ENCODE peak calls at places on chromosomes 11 and 22, in nine cellular contexts. V is AG10803, U is GM12865, Q is fibroblast of lung, M is progenitor cell of endocrine pancreas, G is mucosa of descending colon, Z is transverse colon, K is uterus, I is ovary. F is an unnamed sample.

GRCh38 chr11:62588966-62589637 is 2.2 kb downstream of the TUT1 start:
- DNase-seq in V (no peak), U (no peak), Q (no peak), M (no peak), G (no peak), Z (no peak), K (no peak), I (no peak), F (no peak)

GRCh38 chr22:21659864-21660525 is 5.8 kb upstream of the PPIL2 start:
- DNase-seq in V (no peak), U (no peak), Q (no peak), M (no peak), G (no peak), Z (no peak), K (no peak), I (no peak), F (no peak)

GRCh38 chr11:43517518-43517917 is 158.8 kb downstream of the TTC17 start:
- DNase-seq in V (peak; percentile 8), U (no peak), Q (peak; percentile 33), M (no peak), G (no peak), Z (no peak), K (no peak), I (no peak), F (no peak)

GRCh38 chr11:63613517-63614135 is 607 bp downstream of the PLAAT3 start:
- DNase-seq in V (no peak), U (peak; percentile 59), Q (no peak), M (no peak), G (peak; percentile 54), Z (peak; percentile 38), K (peak; percentile 42), I (peak; percentile 74), F (peak; percentile 38)

GRCh38 chr11:1640076-1640946 is 10.7 kb downstream of the KRTAP5-5 start:
- DNase-seq in V (no peak), U (peak; percentile 17), Q (no peak), M (peak; percentile 48), G (peak; percentile 67), Z (peak; percentile 38), K (no peak), I (no peak), F (no peak)

GRCh38 chr11:36594316-36594989 is at the start of gene IFTAP:
- DNase-seq in V (peak; percentile 89), U (no peak), Q (peak; percentile 91), M (peak; percentile 36), G (peak; percentile 61), Z (peak; percentile 33), K (peak; percentile 64), I (peak; percentile 37), F (no peak)

GRCh38 chr11:61833478-61833877 is 5.4 kb downstream of the FADS2 start:
- DNase-seq in V (no peak), U (no peak), Q (no peak), M (no peak), G (no peak), Z (no peak), K (no peak), I (no peak), F (no peak)

GRCh38 chr11:396511-396947 is 2.5 kb downstream of the PKP3 start:
- DNase-seq in V (peak; percentile 24), U (no peak), Q (peak; percentile 29), M (no peak), G (no peak), Z (no peak), K (no peak), I (no peak), F (no peak)

GRCh38 chr11:69368119-69368880 is 74.3 kb downstream of the MYEOV start:
- DNase-seq in V (no peak), U (no peak), Q (no peak), M (peak; percentile 7), G (no peak), Z (no peak), K (no peak), I (no peak), F (no peak)

GRCh38 chr22:27401321-27401720 is 400.2 kb downstream of the MN1 start:
- DNase-seq in V (peak; percentile 82), U (no peak), Q (no peak), M (no peak), G (no peak), Z (no peak), K (no peak), I (no peak), F (no peak)
- TF ChIP-seq CTCF in V (no peak), U (no peak), Q (no peak), M (no peak), G (no peak), Z (no peak), K (no peak), I (no peak), F (no peak)

GRCh38 chr11:96260526-96260925 is 82.5 kb downstream of the MAML2 start:
- DNase-seq in V (no peak), U (no peak), Q (no peak), M (no peak), G (no peak), Z (no peak), K (no peak), I (no peak), F (no peak)

GRCh38 chr11:96257036-96257435 is 86.0 kb downstream of the MAML2 start:
- DNase-seq in V (no peak), U (no peak), Q (no peak), M (no peak), G (no peak), Z (no peak), K (no peak), I (no peak), F (no peak)

GRCh38 chr11:96260067-96260511 is 82.9 kb downstream of the MAML2 start:
- DNase-seq in V (no peak), U (no peak), Q (no peak), M (no peak), G (no peak), Z (no peak), K (no peak), I (no peak), F (no peak)

GRCh38 chr11:96257972-96258951 is 84.7 kb downstream of the MAML2 start:
- DNase-seq in V (peak; percentile 76), U (peak; percentile 71), Q (peak; percentile 62), M (no peak), G (no peak), Z (no peak), K (no peak), I (no peak), F (no peak)

DNA sequence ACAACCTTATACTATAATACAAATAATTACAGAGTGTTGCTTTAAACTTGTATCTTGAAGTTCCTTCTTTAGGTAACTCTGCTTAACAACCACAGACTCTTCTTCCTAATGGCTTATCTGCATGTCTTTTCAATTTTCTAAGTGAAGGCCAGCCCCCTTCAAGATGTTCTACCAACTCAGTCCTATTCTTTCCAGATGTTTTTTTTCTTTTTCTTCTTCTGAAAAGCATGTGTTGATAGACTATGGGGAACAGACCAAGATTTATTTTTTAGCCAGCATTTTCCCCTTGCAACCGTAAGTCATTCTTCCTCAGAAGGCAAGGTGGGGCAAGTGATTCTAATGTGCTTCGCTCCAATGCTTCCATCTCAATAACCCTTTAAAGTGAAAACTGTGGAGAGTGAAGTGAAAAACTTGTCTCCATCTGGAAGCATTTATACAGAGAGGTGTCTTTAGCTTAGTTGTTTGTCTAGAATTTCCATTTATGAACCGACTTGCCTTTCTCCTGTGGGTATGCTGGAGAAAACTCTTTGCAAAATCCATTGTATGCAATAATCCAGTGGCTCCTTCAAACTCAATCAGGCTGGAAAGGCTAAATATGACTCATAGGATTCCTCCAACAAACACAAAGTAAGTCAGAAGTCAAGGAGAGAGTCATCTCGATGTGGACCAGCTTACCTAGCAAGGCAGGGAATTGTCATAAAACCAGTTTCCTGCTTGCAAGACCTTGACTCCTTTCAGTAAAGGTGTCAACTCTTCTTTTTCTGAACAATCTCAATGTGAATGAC is 83.8 kb downstream of the MAML2 start:
- DNase-seq in V (peak; percentile 80), U (no peak), Q (peak; percentile 86), M (no peak), G (no peak), Z (no peak), K (no peak), I (no peak), F (no peak)
- TF ChIP-seq CTCF in V (no peak), U (no peak), Q (no peak), M (no peak), G (no peak), Z (no peak), K (no peak), I (no peak), F (no peak)

GRCh38 chr11:13669544-13670488 is 1.3 kb downstream of the FAR1 start:
- DNase-seq in V (peak; percentile 6), U (no peak), Q (no peak), M (no peak), G (no peak), Z (no peak), K (no peak), I (no peak), F (no peak)

GRCh38 chr11:13667795-13668101 is 720 bp upstream of the FAR1 start:
- DNase-seq in V (no peak), U (no peak), Q (no peak), M (no peak), G (no peak), Z (no peak), K (no peak), I (no peak), F (no peak)

GRCh38 chr11:13668957-13669521 is 571 bp downstream of the FAR1 start:
- DNase-seq in V (peak; percentile 16), U (peak; percentile 80), Q (peak; percentile 31), M (peak; percentile 36), G (peak; percentile 78), Z (peak; percentile 65), K (no peak), I (no peak), F (no peak)

GRCh38 chr11:13667245-13667644 is 1.2 kb upstream of the FAR1 start:
- DNase-seq in V (peak; percentile 77), U (peak; percentile 60), Q (peak; percentile 48), M (no peak), G (no peak), Z (no peak), K (no peak), I (no peak), F (no peak)

DNA sequence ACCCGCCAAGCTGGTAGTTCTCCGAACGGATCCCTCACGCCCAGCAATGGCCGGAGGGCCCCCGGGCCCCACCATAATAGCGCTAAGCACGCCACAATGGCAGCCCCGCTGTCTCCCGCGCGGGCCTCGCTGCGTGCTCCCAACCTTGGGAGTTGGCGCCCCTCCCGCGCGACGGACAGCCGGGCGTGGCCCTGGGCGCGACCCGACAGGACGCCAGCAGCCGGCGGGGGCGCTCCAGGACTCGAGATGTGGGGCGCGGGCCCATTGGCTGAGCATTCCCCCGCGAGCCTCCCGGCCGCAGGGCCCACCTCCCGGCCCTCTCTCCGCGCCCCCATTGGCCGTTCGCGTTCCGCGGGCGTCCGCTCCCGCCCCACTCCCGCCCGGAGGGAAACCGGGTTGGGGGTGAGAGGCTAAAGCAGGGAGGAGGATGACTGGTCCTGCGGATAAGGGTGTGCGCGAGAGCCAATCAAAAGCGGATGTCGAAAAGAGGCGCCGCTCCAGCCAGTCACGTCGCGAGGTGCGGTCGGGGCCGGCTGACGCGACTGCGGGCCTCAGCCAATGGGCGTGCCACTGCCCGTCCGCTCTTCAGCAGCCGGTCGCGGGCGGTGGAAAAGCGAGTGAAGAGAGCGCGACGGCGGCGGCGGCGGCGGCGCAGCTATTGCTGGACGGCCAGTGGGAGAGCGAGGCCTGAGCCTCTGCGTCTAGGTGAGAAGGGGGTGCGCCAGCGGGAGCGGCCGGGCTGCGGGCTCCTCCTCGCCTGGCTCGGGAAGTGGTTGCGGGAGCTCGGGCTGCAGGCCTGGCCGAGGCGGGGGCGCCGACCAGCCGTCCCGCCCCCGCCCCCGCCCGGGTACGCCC is at the start of gene FAR1:
- DNase-seq in V (peak; percentile 99), U (peak; percentile 99), Q (peak; percentile 99), M (peak; percentile 97), G (peak; percentile 99), Z (peak; percentile 98), K (peak; percentile 97), I (peak; percentile 98), F (peak; percentile 78)
- TF ChIP-seq CTCF in V (peak; percentile 38), U (peak; percentile 62), Q (peak; percentile 38), M (peak; percentile 66), G (peak; percentile 77), Z (peak; percentile 43), K (peak; percentile 70), I (peak; percentile 49), F (no peak)

GRCh38 chr11:72704028-72704782 is 30.0 kb upstream of the PDE2A start:
- DNase-seq in V (no peak), U (no peak), Q (no peak), M (no peak), G (no peak), Z (no peak), K (no peak), I (peak; percentile 62), F (no peak)
- TF ChIP-seq CTCF in V (peak; percentile 26), U (no peak), Q (peak; percentile 22), M (no peak), G (no peak), Z (no peak), K (peak; percentile 3), I (no peak), F (no peak)

F was measured in omental fat pad.